ENCODE peak calls at places on chromosomes 16 and 17, in six cellular contexts. Q is fibroblast of pulmonary artery; E is T follicular helper cell; U is mucosa of descending colon; F is AG08396; X is activated naive CD4-positive, alpha-beta T cell treated with Interleukin-2 at 50 U/mL for 16 hours. O is an unnamed sample.

GRCh38 chr16:12674096-12674495 is 129.6 kb downstream of the CPPED1 start:
- DNase-seq in Q (peak), F (no peak), X (no peak), E (no peak), U (no peak), O (peak)

GRCh38 chr17:40331743-40332641 is 23.0 kb downstream of the RARA start:
- DNase-seq in U (peak), Q (peak), F (peak), E (no peak), X (no peak), O (peak)

GRCh38 chr16:19716183-19716582 is 1.8 kb downstream of the KNOP1 start:
- DNase-seq in U (no peak), F (no peak), E (no peak), Q (no peak), X (no peak), O (no peak)

GRCh38 chr16:23278031-23278430 is 24.1 kb upstream of the SCNN1B start:
- DNase-seq in Q (no peak), X (no peak), E (no peak), U (no peak), F (no peak), O (no peak)

GRCh38 chr17:82216301-82217119 is 3.9 kb upstream of the CCDC57 start:
- DNase-seq in E (no peak), Q (peak), X (peak), U (peak), F (peak), O (peak)

GRCh38 chr17:81419333-81419885 is 24.2 kb downstream of the BAHCC1 start:
- DNase-seq in E (no peak), X (no peak), F (peak), Q (peak), U (peak), O (peak)

GRCh38 chr17:40525294-40525693 is 23.9 kb upstream of the TNS4 start:
- DNase-seq in F (no peak), Q (no peak), U (no peak), E (no peak), X (no peak), O (no peak)

GRCh38 chr16:66175580-66175979 is 190.9 kb upstream of the CDH5 start:
- DNase-seq in E (no peak), X (no peak), U (no peak), F (no peak), Q (no peak), O (no peak)

GRCh38 chr17:56824503-56824902 is 9.2 kb downstream of the C17orf67 start:
- DNase-seq in E (no peak), X (no peak), F (no peak), Q (no peak), U (no peak), O (no peak)

GRCh38 chr17:38749222-38750043 is 1.3 kb upstream of the PCGF2 start:
- DNase-seq in F (peak), E (no peak), U (peak), Q (peak), X (no peak), O (peak)

GRCh38 chr16:50323335-50324011 is 45.3 kb downstream of the BRD7 start:
- DNase-seq in U (no peak), E (no peak), X (no peak), F (no peak), Q (peak), O (peak)

GRCh38 chr17:57648720-57649119 is 96.4 kb downstream of the CCDC182 start:
- DNase-seq in X (no peak), U (no peak), E (no peak), Q (no peak), F (no peak), O (no peak)

GRCh38 chr16:69917739-69918138 is 33.4 kb upstream of the CLEC18A start:
- DNase-seq in F (peak), U (no peak), Q (peak), E (no peak), X (no peak), O (peak)

O was measured in fibroblast of lung.